ENCODE peak calls at places on chromosomes 4 and X, in eight cellular contexts. F is activated T-helper 1 cell treated with anti-CD3 and anti-CD28 coated beads, Interleukin-2, amount 50 U/mL, for 16 hours; O is bronchial epithelial cell; Q is cerebellar cortex; E is stimulated activated CD4-positive, alpha-beta T cell treated with anti-CD3 and anti-CD28 coated beads, TNF-alpha, amount 100 ng/mL, for 1 hour; X is HFF-Myc; U is germinal center; V is CD4-positive, CD25-positive, alpha-beta regulatory T cell. G is an unnamed sample.

GRCh38 chr4:186949847-186950246 is 226.2 kb upstream of the FAT1 start:
- DNase-seq in F (no peak), O (no peak), Q (no peak), E (no peak), X (no peak), U (no peak), V (no peak), G (no peak)

GRCh38 chrX:45164021-45164621 is 36.6 kb downstream of the DIPK2B start:
- DNase-seq in F (no peak), O (no peak), Q (no peak), E (no peak), X (no peak), U (no peak), V (no peak), G (no peak)

GRCh38 chr4:53702334-53703266 is 111.3 kb upstream of the LNX1 start:
- DNase-seq in F (no peak), O (peak; percentile 33), Q (peak; percentile 9), E (no peak), X (peak; percentile 72), U (peak; percentile 28), V (no peak), G (peak; percentile 88)

GRCh38 chr4:182805606-182806149 is 111.5 kb downstream of the DCTD start:
- DNase-seq in F (no peak), O (no peak), Q (no peak), E (no peak), X (no peak), U (no peak), V (no peak), G (no peak)

GRCh38 chr4:6876440-6876839 is 33.2 kb upstream of the TBC1D14 start:
- DNase-seq in F (no peak), O (no peak), Q (no peak), E (no peak), X (no peak), U (no peak), V (no peak), G (no peak)

GRCh38 chrX:153926863-153927685 is 1.0 kb upstream of the ARHGAP4 start:
- DNase-seq in F (peak; percentile 43), O (no peak), Q (no peak), E (peak; percentile 55), X (no peak), U (peak; percentile 79), V (peak; percentile 76), G (peak; percentile 69)

GRCh38 chr4:185709802-185710486 is 102.0 kb downstream of the SORBS2 start:
- DNase-seq in F (no peak), O (peak; percentile 77), Q (no peak), E (no peak), X (no peak), U (no peak), V (no peak), G (no peak)

GRCh38 chr4:82639947-82640346 is 78.2 kb upstream of the TMEM150C start:
- DNase-seq in F (no peak), O (no peak), Q (no peak), E (no peak), X (no peak), U (no peak), V (no peak), G (no peak)